ENCODE peak calls at places on chromosome 1, in seven cellular contexts. K is tibial artery; I is GM23248; H is cardiac muscle cell; S is CD4-positive, alpha-beta T cell; L is heart left ventricle; F is IMR-90. A is an unnamed sample.

GRCh38 chr1:9374748-9375345 is 82.2 kb downstream of the SPSB1 start:
- DNase-seq in S (no peak), K (no peak), F (no peak), I (no peak), L (no peak), H (no peak), A (no peak)

GRCh38 chr1:206065547-206066143 is 12.7 kb downstream of the RHEX start:
- DNase-seq in L (no peak), S (no peak), F (no peak), K (no peak), I (no peak), H (no peak), A (no peak)

GRCh38 chr1:7675431-7676273 is 95.4 kb upstream of the VAMP3 start:
- DNase-seq in H (no peak), I (no peak), S (no peak), F (no peak), L (no peak), K (no peak), A (no peak)

GRCh38 chr1:240190881-240191385 is 99.2 kb downstream of the FMN2 start:
- DNase-seq in I (peak), F (peak), H (peak), S (no peak), K (no peak), L (no peak), A (no peak)

GRCh38 chr1:239233626-239234025 is 152.7 kb upstream of the CHRM3 start:
- DNase-seq in K (no peak), H (no peak), F (no peak), L (no peak), I (no peak), S (no peak), A (no peak)

GRCh38 chr1:101291562-101292035 is 54.8 kb downstream of the S1PR1 start:
- DNase-seq in K (no peak), I (peak), H (peak), L (peak), S (peak), F (peak), A (peak)

GRCh38 chr1:48876221-48876785 is 99.6 kb upstream of the BEND5 start:
- DNase-seq in H (peak), K (no peak), I (peak), L (no peak), F (no peak), S (no peak), A (peak)

GRCh38 chr1:84757301-84757700 is 67.0 kb upstream of the SSX2IP start:
- DNase-seq in K (no peak), F (no peak), H (no peak), L (no peak), I (no peak), S (no peak), A (no peak)

GRCh38 chr1:90713741-90714509 is 3.2 kb downstream of the BARHL2 start:
- DNase-seq in H (no peak), F (no peak), I (no peak), K (no peak), L (no peak), S (no peak), A (no peak)

GRCh38 chr1:183838221-183838620 is 33.3 kb downstream of the RGL1 start:
- DNase-seq in S (no peak), H (no peak), I (no peak), L (no peak), K (no peak), F (no peak), A (no peak)

GRCh38 chr1:107793896-107794440 is 171.0 kb downstream of the VAV3 start:
- DNase-seq in K (no peak), H (no peak), L (no peak), F (no peak), S (no peak), I (no peak), A (no peak)
- H3K27ac ChIP-seq in K (no peak), H (no peak), L (no peak), F (no peak), S (no peak), I (no peak), A (no peak)

GRCh38 chr1:225849905-225850304 is 32.3 kb downstream of the TMEM63A start:
- DNase-seq in L (peak), S (no peak), K (no peak), H (no peak), I (no peak), F (no peak), A (no peak)
- H3K27ac ChIP-seq in L (no peak), S (peak), K (no peak), H (no peak), I (no peak), F (no peak), A (no peak)

GRCh38 chr1:60343736-60344135 is 270.2 kb upstream of the C1orf87 start:
- DNase-seq in L (no peak), H (no peak), S (no peak), F (no peak), I (no peak), K (no peak), A (no peak)
- H3K27ac ChIP-seq in L (no peak), H (no peak), S (no peak), F (no peak), I (no peak), K (no peak), A (no peak)

DNA sequence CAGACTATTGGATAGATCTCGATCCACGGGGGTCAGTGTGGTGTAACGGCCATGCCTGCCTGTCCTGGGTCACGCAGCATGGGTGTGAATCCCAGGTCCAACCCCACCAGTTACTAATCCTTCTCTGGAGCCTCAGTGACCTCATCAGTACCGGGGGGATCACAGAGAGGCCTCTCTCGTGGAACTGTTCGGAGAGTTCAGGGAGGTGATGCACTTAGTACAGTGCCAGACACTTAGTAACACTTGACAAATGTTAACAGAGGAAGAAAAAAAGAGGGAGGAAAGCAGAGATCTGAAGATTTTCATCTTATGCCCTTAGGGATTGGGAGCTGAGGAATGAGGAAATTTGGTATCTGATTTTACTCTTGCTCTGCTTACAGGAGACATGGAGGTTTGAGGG is 2.9 kb downstream of the ABCA4 start:
- DNase-seq in S (no peak), L (no peak), K (no peak), H (no peak), I (peak), F (no peak), A (peak)
- H3K27ac ChIP-seq in S (no peak), L (no peak), K (no peak), H (no peak), I (no peak), F (no peak), A (no peak)